ENCODE peak calls at places on chromosomes 5 and 9, in eight cellular contexts. One of them, this sample, is unnamed.

GRCh38 chr5:72434056-72434780 is 73.0 kb downstream of the ZNF366 start:
- DNase-seq in stimulated activated CD4-positive, alpha-beta T cell treated with anti-CD3 and anti-CD28 coated beads, Interleukin-12 subunit alpha, Interleukin-12 subunit beta, amount 100 ng/mL, for 48 hours: no peak
- DNase-seq in WTC11: no peak
- DNase-seq in upper lobe of left lung: no peak
- DNase-seq in hypothalamus: no peak
- DNase-seq in NCI-H1092 treated with DMSO at 0.1 percent for 48 hours: no peak
- DNase-seq in AG09319: no peak
- DNase-seq in adrenal gland: no peak
- DNase-seq in this sample: no peak

GRCh38 chr9:135858491-135859185 is 48.7 kb downstream of the CAMSAP1 start:
- DNase-seq in adrenal gland: peak; percentile 49
- DNase-seq in AG09319: no peak
- DNase-seq in NCI-H1092 treated with DMSO at 0.1 percent for 48 hours: no peak
- DNase-seq in upper lobe of left lung: no peak
- DNase-seq in WTC11: no peak
- DNase-seq in hypothalamus: no peak
- DNase-seq in stimulated activated CD4-positive, alpha-beta T cell treated with anti-CD3 and anti-CD28 coated beads, Interleukin-12 subunit alpha, Interleukin-12 subunit beta, amount 100 ng/mL, for 48 hours: no peak
- DNase-seq in this sample: peak; percentile 51

GRCh38 chr5:172795401-172795977 is 24.5 kb upstream of the DUSP1 start:
- DNase-seq in stimulated activated CD4-positive, alpha-beta T cell treated with anti-CD3 and anti-CD28 coated beads, Interleukin-12 subunit alpha, Interleukin-12 subunit beta, amount 100 ng/mL, for 48 hours: no peak
- DNase-seq in NCI-H1092 treated with DMSO at 0.1 percent for 48 hours: no peak
- DNase-seq in AG09319: peak; percentile 92
- DNase-seq in adrenal gland: peak; percentile 81
- DNase-seq in upper lobe of left lung: peak; percentile 87
- DNase-seq in WTC11: no peak
- DNase-seq in hypothalamus: no peak
- DNase-seq in this sample: peak; percentile 31

GRCh38 chr5:122933926-122934325 is 88.5 kb downstream of the SNX24 start:
- DNase-seq in upper lobe of left lung: peak; percentile 12
- DNase-seq in WTC11: no peak
- DNase-seq in stimulated activated CD4-positive, alpha-beta T cell treated with anti-CD3 and anti-CD28 coated beads, Interleukin-12 subunit alpha, Interleukin-12 subunit beta, amount 100 ng/mL, for 48 hours: no peak
- DNase-seq in AG09319: no peak
- DNase-seq in NCI-H1092 treated with DMSO at 0.1 percent for 48 hours: no peak
- DNase-seq in adrenal gland: no peak
- DNase-seq in hypothalamus: no peak
- DNase-seq in this sample: no peak

GRCh38 chr5:151740958-151741373 is 17.5 kb downstream of the ATOX1 start:
- DNase-seq in NCI-H1092 treated with DMSO at 0.1 percent for 48 hours: no peak
- DNase-seq in stimulated activated CD4-positive, alpha-beta T cell treated with anti-CD3 and anti-CD28 coated beads, Interleukin-12 subunit alpha, Interleukin-12 subunit beta, amount 100 ng/mL, for 48 hours: no peak
- DNase-seq in AG09319: no peak
- DNase-seq in WTC11: no peak
- DNase-seq in adrenal gland: no peak
- DNase-seq in hypothalamus: no peak
- DNase-seq in upper lobe of left lung: no peak
- DNase-seq in this sample: no peak

GRCh38 chr9:113616716-113617496 is 153.4 kb downstream of the RGS3 start:
- DNase-seq in stimulated activated CD4-positive, alpha-beta T cell treated with anti-CD3 and anti-CD28 coated beads, Interleukin-12 subunit alpha, Interleukin-12 subunit beta, amount 100 ng/mL, for 48 hours: no peak
- DNase-seq in upper lobe of left lung: no peak
- DNase-seq in adrenal gland: no peak
- DNase-seq in hypothalamus: no peak
- DNase-seq in WTC11: no peak
- DNase-seq in NCI-H1092 treated with DMSO at 0.1 percent for 48 hours: no peak
- DNase-seq in AG09319: no peak
- DNase-seq in this sample: no peak

GRCh38 chr9:19804431-19804830 is 15.6 kb upstream of the SLC24A2 start:
- DNase-seq in NCI-H1092 treated with DMSO at 0.1 percent for 48 hours: no peak
- DNase-seq in upper lobe of left lung: no peak
- DNase-seq in hypothalamus: no peak
- DNase-seq in WTC11: no peak
- DNase-seq in stimulated activated CD4-positive, alpha-beta T cell treated with anti-CD3 and anti-CD28 coated beads, Interleukin-12 subunit alpha, Interleukin-12 subunit beta, amount 100 ng/mL, for 48 hours: no peak
- DNase-seq in AG09319: no peak
- DNase-seq in adrenal gland: no peak
- DNase-seq in this sample: no peak

GRCh38 chr5:83149671-83150070 is 72.3 kb downstream of the XRCC4 start:
- DNase-seq in hypothalamus: no peak
- DNase-seq in stimulated activated CD4-positive, alpha-beta T cell treated with anti-CD3 and anti-CD28 coated beads, Interleukin-12 subunit alpha, Interleukin-12 subunit beta, amount 100 ng/mL, for 48 hours: no peak
- DNase-seq in adrenal gland: no peak
- DNase-seq in upper lobe of left lung: no peak
- DNase-seq in NCI-H1092 treated with DMSO at 0.1 percent for 48 hours: no peak
- DNase-seq in WTC11: no peak
- DNase-seq in AG09319: no peak
- DNase-seq in this sample: no peak

GRCh38 chr9:38003946-38004808 is 64.8 kb downstream of the SHB start:
- DNase-seq in AG09319: no peak
- DNase-seq in adrenal gland: no peak
- DNase-seq in hypothalamus: no peak
- DNase-seq in WTC11: no peak
- DNase-seq in upper lobe of left lung: no peak
- DNase-seq in stimulated activated CD4-positive, alpha-beta T cell treated with anti-CD3 and anti-CD28 coated beads, Interleukin-12 subunit alpha, Interleukin-12 subunit beta, amount 100 ng/mL, for 48 hours: no peak
- DNase-seq in NCI-H1092 treated with DMSO at 0.1 percent for 48 hours: no peak
- DNase-seq in this sample: no peak

This sample was measured in globus pallidus.